ENCODE peak calls at places on chromosome 5, in seven cellular contexts. K is neuronal stem cell, R is PC-9, P is mesendoderm, M is astrocyte, W is Peyer's patch, H is adrenal gland. T is an unnamed sample. For H3K4me1, the result is how much of the 10 kb centered on the place peaks cover.

GRCh38 chr5:143014017-143014651 is 244.0 kb downstream of the ARHGAP26 start:
- DNase-seq in R (no peak), M (peak), W (no peak), P (peak), K (no peak), H (peak), T (peak)

GRCh38 chr5:135129307-135129706 is 95.3 kb upstream of the PITX1 start:
- DNase-seq in M (no peak), K (no peak), H (no peak), W (no peak), P (no peak), R (peak), T (no peak)

GRCh38 chr5:145101246-145101645 is 733.9 kb downstream of the PRELID2 start:
- DNase-seq in H (no peak), M (no peak), R (no peak), W (no peak), P (peak), K (no peak), T (no peak)

GRCh38 chr5:44603496-44604272 is 205.1 kb upstream of the MRPS30 start:
- DNase-seq in R (no peak), W (no peak), K (no peak), M (no peak), H (no peak), P (peak), T (no peak)

GRCh38 chr5:159469496-159470370 is 139.4 kb upstream of the IL12B start:
- DNase-seq in P (no peak), M (no peak), H (no peak), R (no peak), W (no peak), K (no peak), T (no peak)

GRCh38 chr5:64315778-64316177 is 150.1 kb downstream of the RNF180 start:
- DNase-seq in R (no peak), W (no peak), M (peak), K (no peak), H (no peak), P (no peak), T (no peak)

GRCh38 chr5:136308396-136308795 is 56.9 kb downstream of the TRPC7 start:
- DNase-seq in K (no peak), R (no peak), P (peak), W (no peak), H (no peak), M (no peak), T (no peak)

GRCh38 chr5:174837919-174838902 is 113.8 kb downstream of the MSX2 start:
- DNase-seq in P (peak), W (no peak), K (no peak), R (no peak), H (peak), M (peak), T (no peak)

GRCh38 chr5:81420039-81420667 is 26.2 kb upstream of the ACOT12 start:
- DNase-seq in H (no peak), K (no peak), W (no peak), M (peak), R (peak), P (no peak), T (peak)

GRCh38 chr5:148477429-148477828 is 93.7 kb downstream of the FBXO38 start:
- DNase-seq in P (no peak), W (no peak), R (no peak), M (no peak), K (no peak), H (no peak), T (no peak)

GRCh38 chr5:169798438-169798837 is 161.4 kb downstream of the DOCK2 start:
- DNase-seq in M (no peak), H (no peak), W (no peak), R (no peak), P (peak), K (no peak), T (no peak)

GRCh38 chr5:120124961-120125360 is 339.1 kb upstream of the PRR16 start:
- DNase-seq in H (no peak), R (no peak), K (no peak), P (no peak), W (no peak), M (no peak), T (no peak)

GRCh38 chr5:154758977-154759376 is 3.8 kb downstream of the LARP1 start:
- DNase-seq in W (no peak), H (no peak), R (no peak), P (no peak), K (no peak), M (no peak), T (no peak)
- H3K4me3 ChIP-seq in W (no peak), H (no peak), R (peak), P (no peak), K (no peak), M (peak), T (peak)

GRCh38 chr5:150600951-150601773 is 39.3 kb upstream of the SYNPO start:
- DNase-seq in W (no peak), P (no peak), M (no peak), R (no peak), H (no peak), K (no peak), T (no peak)
- H3K4me1 ChIP-seq in W (under half), P (under half), M (under half), R (under half), H (under half), K (under half), T (under half)

GRCh38 chr5:76620166-76620565 is 3.0 kb downstream of the F2RL2 start:
- DNase-seq in W (no peak), K (no peak), P (no peak), H (no peak), R (no peak), M (no peak), T (no peak)

GRCh38 chr5:76625087-76625860 is 2.1 kb upstream of the F2RL2 start:
- DNase-seq in P (peak), R (no peak), K (no peak), W (no peak), H (no peak), M (no peak), T (no peak)

GRCh38 chr5:76622973-76623596 is at the start of gene F2RL2:
- DNase-seq in H (no peak), R (peak), P (peak), W (no peak), M (peak), K (peak), T (no peak)

GRCh38 chr5:76617675-76618074 is 5.5 kb downstream of the F2RL2 start:
- DNase-seq in W (no peak), M (peak), P (no peak), K (no peak), H (no peak), R (no peak), T (no peak)

DNA sequence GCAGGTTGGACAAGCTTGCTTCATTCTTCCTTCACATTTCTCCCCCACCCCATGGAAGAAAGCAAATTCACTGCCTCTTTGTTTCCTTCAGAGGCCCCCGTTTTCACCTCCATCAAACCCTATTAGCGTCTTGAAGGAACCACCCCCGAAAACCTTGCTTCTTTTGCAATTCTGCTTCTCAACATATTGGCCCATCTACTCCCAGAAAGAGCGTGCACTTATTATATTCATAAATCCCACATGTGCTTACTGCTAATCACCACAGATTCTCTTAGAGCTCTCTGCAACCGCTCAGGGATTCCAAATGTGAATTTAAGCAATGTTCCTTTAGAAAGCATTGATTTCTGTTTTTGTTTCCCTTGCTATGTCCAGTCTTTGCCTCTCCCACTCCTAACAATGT is 1.1 kb downstream of the F2RL2 start:
- DNase-seq in M (no peak), W (no peak), H (no peak), R (no peak), P (no peak), K (no peak), T (no peak)
- H3K4me3 ChIP-seq in M (peak), W (no peak), H (no peak), R (no peak), P (no peak), K (no peak), T (no peak)

DNA sequence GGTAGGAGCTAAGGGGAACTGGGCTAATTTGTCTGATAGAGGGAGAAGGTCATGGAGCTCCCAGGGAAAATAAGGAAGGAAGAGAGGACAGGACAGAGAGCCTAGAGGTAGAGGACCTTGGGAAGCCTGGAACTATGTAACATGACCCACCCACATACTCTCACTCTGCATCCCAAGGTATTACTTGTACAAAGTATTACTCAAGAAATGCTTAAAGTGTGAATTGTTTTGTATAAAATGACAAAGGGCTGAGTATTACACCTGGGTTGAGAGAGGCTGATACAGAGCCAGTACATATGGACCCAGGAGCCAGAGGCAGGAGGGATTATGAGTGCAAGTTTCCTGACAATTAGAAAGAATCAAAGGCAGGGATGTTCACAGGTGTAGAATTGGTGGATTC is 80.5 kb upstream of the ANKRD55 start:
- DNase-seq in P (no peak), K (no peak), H (no peak), M (no peak), W (no peak), R (no peak), T (no peak)
- H3K4me1 ChIP-seq in P (under half), K (under half), H (under half), M (under half), W (under half), R (under half), T (under half)